ENCODE peak calls at places on chromosomes 2 and 18, in nine cellular contexts. K is GM20000; P is A172; G is progenitor cell of endocrine pancreas; F is neuronal stem cell; V is stimulated activated CD4-positive, alpha-beta T cell treated with anti-CD3 and anti-CD28 coated beads, Interleukin-1b, Interleukin-23, amount 100 ng/mL, for 24 hours; Y is AG09309; J is GM12865; M is RWPE1. Q is an unnamed sample.

GRCh38 chr2:210189452-210190143 is 18.4 kb upstream of the KANSL1L start:
- DNase-seq in K (no peak), P (no peak), G (no peak), F (no peak), V (no peak), Y (no peak), J (no peak), M (no peak), Q (no peak)

GRCh38 chr2:175769200-175769599 is 232.9 kb downstream of the LNPK start:
- DNase-seq in K (no peak), P (no peak), G (no peak), F (no peak), V (no peak), Y (no peak), J (no peak), M (peak), Q (no peak)

GRCh38 chr18:10131783-10132381 is 218.1 kb downstream of the VAPA start:
- DNase-seq in K (no peak), P (no peak), G (peak), F (peak), V (no peak), Y (no peak), J (no peak), M (no peak), Q (peak)

GRCh38 chr2:135230150-135230549 is 178.1 kb downstream of the RAB3GAP1 start:
- DNase-seq in K (no peak), P (no peak), G (no peak), F (no peak), V (no peak), Y (no peak), J (no peak), M (no peak), Q (no peak)

GRCh38 chr2:70983506-70984227 is 5.2 kb downstream of the ANKRD53 start:
- DNase-seq in K (no peak), P (no peak), G (no peak), F (no peak), V (no peak), Y (no peak), J (no peak), M (no peak), Q (no peak)

GRCh38 chr2:36356199-36356989 is 816 bp downstream of the CRIM1 start:
- DNase-seq in K (peak), P (no peak), G (peak), F (peak), V (no peak), Y (no peak), J (peak), M (no peak), Q (peak)

GRCh38 chr2:128833628-128834027 is 515.0 kb upstream of the HS6ST1 start:
- DNase-seq in K (no peak), P (no peak), G (no peak), F (no peak), V (no peak), Y (no peak), J (no peak), M (no peak), Q (no peak)

GRCh38 chr2:145186303-145186702 is 666.4 kb upstream of the ZEB2 start:
- DNase-seq in K (no peak), P (no peak), G (no peak), F (no peak), V (no peak), Y (no peak), J (peak), M (no peak), Q (peak)

GRCh38 chr2:196586511-196586991 is 53.0 kb upstream of the CCDC150 start:
- DNase-seq in K (no peak), P (peak), G (no peak), F (no peak), V (no peak), Y (peak), J (no peak), M (peak), Q (no peak)

GRCh38 chr2:190726255-190726654 is 77.4 kb downstream of the NAB1 start:
- DNase-seq in K (no peak), P (no peak), G (no peak), F (no peak), V (no peak), Y (no peak), J (no peak), M (no peak), Q (no peak)

GRCh38 chr2:135742307-135742838 is 718 bp downstream of the UBXN4 start:
- DNase-seq in K (peak), P (peak), G (peak), F (peak), V (no peak), Y (peak), J (peak), M (peak), Q (peak)

GRCh38 chr18:62715829-62716678 is 713 bp downstream of the PHLPP1 start:
- DNase-seq in K (peak), P (peak), G (peak), F (peak), V (peak), Y (no peak), J (peak), M (peak), Q (peak)

GRCh38 chr2:160227252-160227651 is 27.2 kb upstream of the ITGB6 start:
- DNase-seq in K (no peak), P (peak), G (no peak), F (no peak), V (no peak), Y (no peak), J (no peak), M (no peak), Q (no peak)

GRCh38 chr2:197893403-197894177 is 89.2 kb downstream of the PLCL1 start:
- DNase-seq in K (no peak), P (no peak), G (no peak), F (no peak), V (no peak), Y (no peak), J (peak), M (no peak), Q (no peak)

GRCh38 chr2:102619414-102620319 is at the start of gene SLC9A2:
- DNase-seq in K (peak), P (no peak), G (peak), F (peak), V (no peak), Y (no peak), J (peak), M (no peak), Q (peak)

GRCh38 chr2:156321243-156321904 is 11.1 kb downstream of the NR4A2 start:
- DNase-seq in K (peak), P (no peak), G (no peak), F (peak), V (no peak), Y (no peak), J (no peak), M (no peak), Q (peak)

GRCh38 chr2:62489162-62489561 is 16.8 kb downstream of the TMEM17 start:
- DNase-seq in K (no peak), P (no peak), G (no peak), F (no peak), V (no peak), Y (peak), J (no peak), M (no peak), Q (no peak)

GRCh38 chr18:8643479-8643878 is 34.2 kb downstream of the RAB12 start:
- DNase-seq in K (no peak), P (no peak), G (no peak), F (no peak), V (no peak), Y (no peak), J (no peak), M (no peak), Q (no peak)

GRCh38 chr2:174590928-174591648 is 6.5 kb downstream of the WIPF1 start:
- DNase-seq in K (no peak), P (no peak), G (no peak), F (no peak), V (no peak), Y (peak), J (no peak), M (no peak), Q (no peak)

GRCh38 chr2:223668302-223668998 is 66.3 kb upstream of the SCG2 start:
- DNase-seq in K (no peak), P (peak), G (no peak), F (no peak), V (no peak), Y (no peak), J (no peak), M (no peak), Q (no peak)

GRCh38 chr2:45232824-45233223 is 223.6 kb upstream of the SIX2 start:
- DNase-seq in K (no peak), P (peak), G (no peak), F (no peak), V (no peak), Y (no peak), J (no peak), M (no peak), Q (no peak)

GRCh38 chr2:16311521-16312440 is 353.9 kb downstream of the CYRIA start:
- DNase-seq in K (no peak), P (no peak), G (no peak), F (no peak), V (no peak), Y (no peak), J (no peak), M (no peak), Q (no peak)

GRCh38 chr2:12074126-12074883 is 327.9 kb downstream of the LPIN1 start:
- DNase-seq in K (no peak), P (no peak), G (no peak), F (peak), V (no peak), Y (no peak), J (peak), M (no peak), Q (no peak)

GRCh38 chr2:205771063-205771462 is 88.8 kb downstream of the NRP2 start:
- DNase-seq in K (no peak), P (no peak), G (no peak), F (no peak), V (no peak), Y (no peak), J (no peak), M (no peak), Q (no peak)

GRCh38 chr2:190646780-190647626 is 1.9 kb upstream of the NAB1 start:
- DNase-seq in K (no peak), P (no peak), G (no peak), F (no peak), V (no peak), Y (no peak), J (no peak), M (no peak), Q (no peak)

Q was measured in GM13976.